ENCODE peak calls at places on chromosomes 3 and 15, in eight cellular contexts. One of them, this sample, is unnamed.

GRCh38 chr3:31934018-31934417 is 47.0 kb downstream of the OSBPL10 start:
- DNase-seq in HFFc6: no peak
- DNase-seq in endothelial cell: peak; percentile 14
- DNase-seq in MM.1S: no peak
- DNase-seq in natural killer cell: no peak
- DNase-seq in uterus: no peak
- DNase-seq in heart left ventricle: no peak
- DNase-seq in AG09309: no peak
- DNase-seq in this sample: no peak

GRCh38 chr15:65824941-65825544 is 33.0 kb upstream of the DENND4A start:
- DNase-seq in AG09309: no peak
- DNase-seq in HFFc6: peak; percentile 23
- DNase-seq in natural killer cell: no peak
- DNase-seq in uterus: peak; percentile 46
- DNase-seq in heart left ventricle: no peak
- DNase-seq in endothelial cell: no peak
- DNase-seq in MM.1S: no peak
- DNase-seq in this sample: no peak

GRCh38 chr3:125147491-125147820 is 65.1 kb downstream of the SLC12A8 start:
- DNase-seq in MM.1S: no peak
- DNase-seq in endothelial cell: no peak
- DNase-seq in HFFc6: no peak
- DNase-seq in uterus: no peak
- DNase-seq in heart left ventricle: no peak
- DNase-seq in AG09309: no peak
- DNase-seq in natural killer cell: no peak
- DNase-seq in this sample: no peak

GRCh38 chr15:90315276-90315982 is 36.7 kb upstream of the ZNF774 start:
- DNase-seq in MM.1S: no peak
- DNase-seq in uterus: peak; percentile 93
- DNase-seq in endothelial cell: no peak
- DNase-seq in heart left ventricle: peak; percentile 71
- DNase-seq in HFFc6: peak; percentile 25
- DNase-seq in AG09309: peak; percentile 50
- DNase-seq in natural killer cell: no peak
- DNase-seq in this sample: no peak

GRCh38 chr15:101028772-101029438 is 109.7 kb downstream of the LRRK1 start:
- DNase-seq in endothelial cell: no peak
- DNase-seq in heart left ventricle: no peak
- DNase-seq in uterus: peak; percentile 14
- DNase-seq in AG09309: no peak
- DNase-seq in HFFc6: no peak
- DNase-seq in natural killer cell: peak; percentile 8
- DNase-seq in MM.1S: no peak
- DNase-seq in this sample: no peak

GRCh38 chr3:124780356-124780755 is 50.1 kb downstream of the UMPS start:
- DNase-seq in MM.1S: no peak
- DNase-seq in AG09309: peak; percentile 80
- DNase-seq in heart left ventricle: peak; percentile 83
- DNase-seq in HFFc6: peak; percentile 83
- DNase-seq in endothelial cell: no peak
- DNase-seq in uterus: peak; percentile 83
- DNase-seq in natural killer cell: no peak
- DNase-seq in this sample: no peak

GRCh38 chr3:155637567-155637966 is 107.3 kb downstream of the PLCH1 start:
- DNase-seq in natural killer cell: no peak
- DNase-seq in heart left ventricle: no peak
- DNase-seq in AG09309: no peak
- DNase-seq in uterus: no peak
- DNase-seq in HFFc6: no peak
- DNase-seq in endothelial cell: no peak
- DNase-seq in MM.1S: no peak
- DNase-seq in this sample: no peak

GRCh38 chr3:45110185-45110833 is 35.9 kb downstream of the CDCP1 start:
- DNase-seq in AG09309: no peak
- DNase-seq in natural killer cell: no peak
- DNase-seq in HFFc6: no peak
- DNase-seq in MM.1S: peak; percentile 78
- DNase-seq in endothelial cell: no peak
- DNase-seq in heart left ventricle: peak; percentile 20
- DNase-seq in uterus: no peak
- DNase-seq in this sample: peak; percentile 78

GRCh38 chr15:65460948-65461347 is 38.2 kb upstream of the IGDCC4 start:
- DNase-seq in HFFc6: peak; percentile 31
- DNase-seq in endothelial cell: no peak
- DNase-seq in heart left ventricle: no peak
- DNase-seq in MM.1S: no peak
- DNase-seq in AG09309: no peak
- DNase-seq in natural killer cell: no peak
- DNase-seq in uterus: no peak
- DNase-seq in this sample: no peak

GRCh38 chr3:27688053-27688452 is 34.1 kb downstream of the EOMES start:
- DNase-seq in AG09309: no peak
- DNase-seq in heart left ventricle: no peak
- DNase-seq in uterus: no peak
- DNase-seq in MM.1S: no peak
- DNase-seq in HFFc6: no peak
- DNase-seq in natural killer cell: no peak
- DNase-seq in endothelial cell: no peak
- DNase-seq in this sample: no peak

GRCh38 chr3:190996376-190996775 is 133.9 kb upstream of the GMNC start:
- DNase-seq in natural killer cell: no peak
- DNase-seq in endothelial cell: no peak
- DNase-seq in uterus: no peak
- DNase-seq in heart left ventricle: no peak
- DNase-seq in MM.1S: peak; percentile 63
- DNase-seq in HFFc6: no peak
- DNase-seq in AG09309: no peak
- DNase-seq in this sample: no peak

GRCh38 chr15:39720721-39721611 is 61.7 kb downstream of the FSIP1 start:
- DNase-seq in uterus: no peak
- DNase-seq in AG09309: peak; percentile 87
- DNase-seq in natural killer cell: no peak
- DNase-seq in endothelial cell: no peak
- DNase-seq in HFFc6: peak; percentile 82
- DNase-seq in heart left ventricle: no peak
- DNase-seq in MM.1S: no peak
- DNase-seq in this sample: no peak

GRCh38 chr3:4978966-4979400 is 254 bp upstream of the BHLHE40 start:
- DNase-seq in natural killer cell: peak; percentile 92
- DNase-seq in endothelial cell: peak; percentile 77
- DNase-seq in AG09309: peak; percentile 98
- DNase-seq in heart left ventricle: peak; percentile 97
- DNase-seq in HFFc6: peak; percentile 95
- DNase-seq in MM.1S: peak; percentile 87
- DNase-seq in uterus: peak; percentile 94
- DNase-seq in this sample: peak; percentile 99

GRCh38 chr3:86828751-86829150 is 162.2 kb downstream of the VGLL3 start:
- DNase-seq in MM.1S: no peak
- DNase-seq in AG09309: no peak
- DNase-seq in endothelial cell: no peak
- DNase-seq in heart left ventricle: no peak
- DNase-seq in natural killer cell: no peak
- DNase-seq in HFFc6: no peak
- DNase-seq in uterus: no peak
- DNase-seq in this sample: no peak

GRCh38 chr15:34721802-34722795 is 32.7 kb downstream of the GJD2 start:
- DNase-seq in natural killer cell: no peak
- DNase-seq in HFFc6: peak; percentile 94
- DNase-seq in MM.1S: no peak
- DNase-seq in uterus: peak; percentile 19
- DNase-seq in heart left ventricle: peak; percentile 75
- DNase-seq in endothelial cell: peak; percentile 22
- DNase-seq in AG09309: peak; percentile 52
- DNase-seq in this sample: no peak

GRCh38 chr3:80734483-80734882 is 966.7 kb upstream of the ROBO1 start:
- DNase-seq in AG09309: no peak
- DNase-seq in MM.1S: no peak
- DNase-seq in heart left ventricle: no peak
- DNase-seq in uterus: no peak
- DNase-seq in endothelial cell: no peak
- DNase-seq in HFFc6: no peak
- DNase-seq in natural killer cell: no peak
- DNase-seq in this sample: no peak

GRCh38 chr3:12948371-12948770 is 107.0 kb upstream of the RPL32 start:
- DNase-seq in HFFc6: peak; percentile 51
- DNase-seq in uterus: no peak
- DNase-seq in endothelial cell: no peak
- DNase-seq in heart left ventricle: no peak
- DNase-seq in AG09309: no peak
- DNase-seq in natural killer cell: no peak
- DNase-seq in MM.1S: no peak
- DNase-seq in this sample: no peak

GRCh38 chr15:39455502-39455991 is 125.3 kb upstream of the THBS1 start:
- DNase-seq in heart left ventricle: no peak
- DNase-seq in endothelial cell: no peak
- DNase-seq in HFFc6: peak; percentile 52
- DNase-seq in uterus: no peak
- DNase-seq in MM.1S: no peak
- DNase-seq in AG09309: no peak
- DNase-seq in natural killer cell: no peak
- DNase-seq in this sample: no peak

GRCh38 chr3:182323126-182323727 is 470.1 kb upstream of the ATP11B start:
- DNase-seq in uterus: no peak
- DNase-seq in heart left ventricle: no peak
- DNase-seq in endothelial cell: no peak
- DNase-seq in MM.1S: no peak
- DNase-seq in natural killer cell: no peak
- DNase-seq in AG09309: no peak
- DNase-seq in HFFc6: no peak
- DNase-seq in this sample: no peak

DNA sequence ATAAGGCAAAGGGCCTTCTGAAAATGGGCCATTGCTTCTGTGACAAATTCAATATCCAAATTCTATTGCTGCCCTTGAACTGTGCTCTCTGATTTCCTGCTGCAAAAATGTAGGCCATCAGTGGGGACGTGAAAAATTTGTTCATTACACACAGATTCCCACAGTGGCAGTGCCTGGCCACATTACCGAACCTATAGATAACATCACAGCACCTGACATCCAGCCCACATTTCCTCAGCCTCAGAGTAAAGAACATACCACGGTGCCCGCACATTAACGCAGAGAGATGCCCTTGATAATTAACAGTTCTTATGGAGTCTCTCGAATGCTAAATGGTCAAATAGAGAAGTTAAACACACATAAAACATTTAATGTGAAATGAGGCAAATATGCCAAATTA is 931.6 kb upstream of the CFAP20DC start:
- DNase-seq in MM.1S: no peak
- DNase-seq in uterus: no peak
- DNase-seq in AG09309: no peak
- DNase-seq in natural killer cell: no peak
- DNase-seq in endothelial cell: no peak
- DNase-seq in HFFc6: no peak
- DNase-seq in heart left ventricle: no peak
- DNase-seq in this sample: no peak
- TF ChIP-seq CTCF in MM.1S: no peak
- TF ChIP-seq CTCF in uterus: no peak
- TF ChIP-seq CTCF in AG09309: no peak
- TF ChIP-seq CTCF in natural killer cell: no peak
- TF ChIP-seq CTCF in endothelial cell: no peak
- TF ChIP-seq CTCF in HFFc6: no peak
- TF ChIP-seq CTCF in heart left ventricle: no peak
- TF ChIP-seq CTCF in this sample: no peak

GRCh38 chr3:18444597-18445420 is 19.7 kb upstream of the SATB1 start:
- DNase-seq in MM.1S: peak; percentile 73
- DNase-seq in AG09309: no peak
- DNase-seq in uterus: peak; percentile 66
- DNase-seq in HFFc6: no peak
- DNase-seq in endothelial cell: peak; percentile 85
- DNase-seq in heart left ventricle: peak; percentile 78
- DNase-seq in natural killer cell: peak; percentile 76
- DNase-seq in this sample: peak; percentile 56
- TF ChIP-seq CTCF in MM.1S: no peak
- TF ChIP-seq CTCF in AG09309: peak; percentile 41
- TF ChIP-seq CTCF in uterus: no peak
- TF ChIP-seq CTCF in HFFc6: no peak
- TF ChIP-seq CTCF in endothelial cell: peak; percentile 15
- TF ChIP-seq CTCF in heart left ventricle: peak; percentile 57
- TF ChIP-seq CTCF in natural killer cell: no peak
- TF ChIP-seq CTCF in this sample: peak; percentile 35

DNA sequence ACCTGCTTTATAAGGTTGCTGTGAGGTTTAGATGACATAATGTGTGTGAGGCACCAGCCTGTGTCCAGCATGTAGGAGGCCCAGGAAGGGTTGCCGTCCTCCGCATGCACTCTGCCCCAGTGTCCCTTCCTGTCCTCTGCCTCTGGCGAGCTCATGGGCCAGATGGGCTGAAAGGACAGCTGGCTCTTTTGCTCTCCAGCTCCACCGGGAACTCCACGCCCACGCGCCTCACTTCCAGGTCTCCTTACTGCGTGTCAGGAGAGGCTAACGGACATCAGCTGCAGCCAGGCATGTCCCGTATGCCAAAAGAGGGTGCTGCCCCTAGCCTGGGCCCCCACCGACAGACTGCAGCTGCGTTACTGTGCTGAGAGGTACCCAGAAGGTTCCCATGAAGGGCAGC is 12.2 kb downstream of the MUC20 start:
- DNase-seq in uterus: no peak
- DNase-seq in natural killer cell: no peak
- DNase-seq in MM.1S: no peak
- DNase-seq in heart left ventricle: no peak
- DNase-seq in AG09309: no peak
- DNase-seq in HFFc6: no peak
- DNase-seq in endothelial cell: no peak
- DNase-seq in this sample: no peak
- TF ChIP-seq CTCF in uterus: no peak
- TF ChIP-seq CTCF in natural killer cell: no peak
- TF ChIP-seq CTCF in MM.1S: no peak
- TF ChIP-seq CTCF in heart left ventricle: no peak
- TF ChIP-seq CTCF in AG09309: no peak
- TF ChIP-seq CTCF in HFFc6: no peak
- TF ChIP-seq CTCF in endothelial cell: no peak
- TF ChIP-seq CTCF in this sample: no peak

GRCh38 chr15:80636675-80637074 is 58.4 kb upstream of the ABHD17C start:
- DNase-seq in endothelial cell: no peak
- DNase-seq in AG09309: no peak
- DNase-seq in natural killer cell: no peak
- DNase-seq in heart left ventricle: peak; percentile 31
- DNase-seq in MM.1S: no peak
- DNase-seq in HFFc6: no peak
- DNase-seq in uterus: no peak
- DNase-seq in this sample: no peak
- TF ChIP-seq CTCF in endothelial cell: no peak
- TF ChIP-seq CTCF in AG09309: no peak
- TF ChIP-seq CTCF in natural killer cell: no peak
- TF ChIP-seq CTCF in heart left ventricle: peak; percentile 18
- TF ChIP-seq CTCF in MM.1S: no peak
- TF ChIP-seq CTCF in HFFc6: no peak
- TF ChIP-seq CTCF in uterus: no peak
- TF ChIP-seq CTCF in this sample: no peak

This sample was measured in CD14-positive monocyte.